ENCODE peak calls at places on chromosome X, in ten cellular contexts. M, P, R, Z, D, S, L, Q, V and H are unnamed samples.

GRCh38 chrX:8067754-8068469 is 103.2 kb downstream of the VCX2 start:
- DNase-seq in V (no peak), M (no peak), Z (no peak), P (no peak), D (no peak), S (no peak), R (no peak), Q (no peak), L (no peak), H (no peak)

GRCh38 chrX:49270249-49270921 is 792 bp downstream of the PPP1R3F start:
- DNase-seq in P (no peak), S (no peak), L (peak), Q (no peak), D (no peak), Z (no peak), V (peak), M (peak), R (no peak), H (no peak)

GRCh38 chrX:1262369-1262768 is 6.2 kb upstream of the CSF2RA start:
- DNase-seq in L (no peak), S (no peak), Q (no peak), P (no peak), R (no peak), M (no peak), V (no peak), D (no peak), Z (no peak), H (no peak)

GRCh38 chrX:9940397-9940796 is 26.8 kb upstream of the CLDN34 start:
- DNase-seq in D (no peak), M (no peak), V (no peak), P (no peak), Z (no peak), R (peak), L (no peak), Q (no peak), S (no peak), H (no peak)

GRCh38 chrX:139932901-139933796 is at the start of gene ATP11C:
- DNase-seq in Z (peak), V (peak), M (peak), L (peak), R (peak), S (peak), Q (peak), P (peak), D (peak), H (peak)

GRCh38 chrX:44828008-44828605 is 15.7 kb upstream of the DUSP21 start:
- DNase-seq in R (peak), Z (peak), M (no peak), S (no peak), L (no peak), Q (no peak), V (no peak), D (no peak), P (no peak), H (no peak)

GRCh38 chrX:11190745-11191510 is 79.8 kb downstream of the HCCS start:
- DNase-seq in D (peak), P (no peak), S (no peak), Z (no peak), L (no peak), V (no peak), R (no peak), M (no peak), Q (no peak), H (peak)

GRCh38 chrX:1894656-1895055 is 279.8 kb downstream of the ASMT start:
- DNase-seq in M (no peak), R (no peak), S (no peak), P (no peak), V (no peak), D (no peak), Q (no peak), Z (no peak), L (no peak), H (no peak)

GRCh38 chrX:146278381-146278780 is 460.8 kb downstream of the SLITRK2 start:
- DNase-seq in R (peak), L (no peak), P (no peak), Q (no peak), S (no peak), V (no peak), M (no peak), Z (no peak), D (no peak), H (no peak)

GRCh38 chrX:95058815-95059214 is 1384.8 kb downstream of the FAM133A start:
- DNase-seq in P (no peak), Q (no peak), S (no peak), M (no peak), Z (no peak), R (no peak), V (no peak), D (no peak), L (no peak), H (no peak)

GRCh38 chrX:133413218-133413925 is 1.9 kb downstream of the GPC4 start:
- DNase-seq in P (no peak), Z (no peak), L (peak), S (no peak), M (peak), V (no peak), D (no peak), Q (no peak), R (no peak), H (peak)

GRCh38 chrX:12269484-12269883 is 131.2 kb downstream of the FRMPD4 start:
- DNase-seq in Z (no peak), D (no peak), L (no peak), V (no peak), R (no peak), Q (no peak), M (no peak), P (no peak), S (no peak), H (no peak)

GRCh38 chrX:131854586-131854985 is 168.5 kb upstream of the STK26 start:
- DNase-seq in S (no peak), P (no peak), L (no peak), D (no peak), M (no peak), Z (no peak), V (no peak), R (peak), Q (no peak), H (no peak)

GRCh38 chrX:17496407-17496806 is 121.4 kb downstream of the NHS start:
- DNase-seq in V (no peak), L (no peak), Z (no peak), P (no peak), Q (no peak), D (peak), R (no peak), M (no peak), S (no peak), H (no peak)

GRCh38 chrX:4588056-4588455 is 874.6 kb upstream of the PRKX start:
- DNase-seq in Z (no peak), P (no peak), L (no peak), Q (no peak), V (no peak), S (no peak), M (no peak), R (no peak), D (no peak), H (no peak)

GRCh38 chrX:47497274-47497673 is 14.3 kb upstream of the ZNF41 start:
- DNase-seq in R (peak), Z (no peak), Q (no peak), V (no peak), S (no peak), P (no peak), D (no peak), L (peak), M (no peak), H (no peak)

GRCh38 chrX:45322820-45323219 is 122.1 kb upstream of the DIPK2B start:
- DNase-seq in L (no peak), R (no peak), Z (no peak), M (no peak), S (no peak), P (no peak), D (no peak), Q (no peak), V (no peak), H (no peak)

GRCh38 chrX:40866878-40867277 is 131.5 kb upstream of the MED14 start:
- DNase-seq in S (no peak), V (no peak), M (no peak), L (no peak), R (no peak), Q (no peak), P (no peak), Z (no peak), D (no peak), H (no peak)

GRCh38 chrX:87808576-87809243 is 291.1 kb downstream of the KLHL4 start:
- DNase-seq in V (no peak), L (no peak), Z (no peak), D (no peak), M (no peak), Q (no peak), R (no peak), S (no peak), P (no peak), H (no peak)

GRCh38 chrX:68895339-68896250 is 66.8 kb downstream of the EFNB1 start:
- DNase-seq in L (peak), Z (no peak), M (peak), R (peak), Q (peak), V (no peak), D (peak), S (peak), P (peak), H (peak)

GRCh38 chrX:27918799-27919198 is 62.5 kb downstream of the DCAF8L1 start:
- DNase-seq in D (no peak), M (no peak), Z (no peak), S (peak), Q (no peak), L (no peak), V (no peak), P (no peak), R (no peak), H (peak)

GRCh38 chrX:43861750-43862149 is 20.5 kb downstream of the MAOB start:
- DNase-seq in D (no peak), M (no peak), S (no peak), V (no peak), P (peak), Q (no peak), Z (no peak), R (no peak), L (no peak), H (no peak)

GRCh38 chrX:84865113-84865512 is 138.6 kb upstream of the APOOL start:
- DNase-seq in D (no peak), M (no peak), R (no peak), P (no peak), V (no peak), L (no peak), Z (no peak), S (no peak), Q (no peak), H (no peak)

GRCh38 chrX:120775959-120776358 is 99.7 kb downstream of the CT47B1 start:
- DNase-seq in Q (no peak), S (no peak), L (no peak), V (no peak), M (no peak), P (no peak), D (no peak), Z (no peak), R (no peak), H (no peak)

GRCh38 chrX:119870626-119871131 is 854 bp downstream of the RNF113A start:
- DNase-seq in L (peak), Z (no peak), V (no peak), P (peak), S (peak), Q (no peak), D (no peak), R (peak), M (no peak), H (peak)

GRCh38 chrX:95076449-95076848 is 1402.4 kb downstream of the FAM133A start:
- DNase-seq in D (no peak), Z (no peak), S (no peak), Q (no peak), R (peak), M (no peak), L (peak), V (no peak), P (peak), H (no peak)

GRCh38 chrX:112734250-112734649 is 54.5 kb upstream of the LHFPL1 start:
- DNase-seq in Z (no peak), M (no peak), D (no peak), S (no peak), R (no peak), V (no peak), P (no peak), L (no peak), Q (no peak), H (no peak)

GRCh38 chrX:21479695-21480280 is 105.6 kb downstream of the CNKSR2 start:
- DNase-seq in P (peak), L (peak), Q (no peak), M (no peak), R (peak), Z (peak), D (no peak), V (no peak), S (no peak), H (no peak)

GRCh38 chrX:47854474-47854873 is 17.8 kb downstream of the ZNF81 start:
- DNase-seq in M (peak), Q (no peak), S (no peak), L (peak), Z (no peak), P (no peak), R (peak), V (no peak), D (peak), H (peak)

GRCh38 chrX:122906726-122907125 is 277.4 kb upstream of the GRIA3 start:
- DNase-seq in M (no peak), R (no peak), L (no peak), P (no peak), S (no peak), V (no peak), Z (no peak), Q (no peak), D (no peak), H (no peak)

GRCh38 chrX:76796311-76796710 is 368.8 kb downstream of the MAGEE1 start:
- DNase-seq in L (no peak), R (no peak), V (no peak), D (no peak), M (no peak), P (no peak), Z (no peak), S (no peak), Q (no peak), H (no peak)

GRCh38 chrX:13404364-13404763 is 84.5 kb upstream of the ATXN3L start:
- DNase-seq in S (no peak), V (no peak), Q (no peak), Z (no peak), R (no peak), P (no peak), M (no peak), D (no peak), L (no peak), H (no peak)

GRCh38 chrX:74383611-74384010 is 37.7 kb upstream of the SLC16A2 start:
- DNase-seq in Z (peak), S (no peak), R (peak), P (peak), D (peak), V (no peak), Q (no peak), L (peak), M (peak), H (peak)

GRCh38 chrX:77342028-77342427 is 105.2 kb upstream of the FGF16 start:
- DNase-seq in Z (no peak), V (no peak), L (no peak), Q (no peak), P (no peak), D (no peak), S (no peak), M (no peak), R (no peak), H (no peak)

GRCh38 chrX:69505772-69506616 is 1.9 kb downstream of the NALF2 start:
- DNase-seq in Q (no peak), V (no peak), P (no peak), Z (no peak), M (no peak), S (no peak), L (no peak), D (no peak), R (no peak), H (no peak)

GRCh38 chrX:23931149-23931604 is 23.4 kb downstream of the CXorf58 start:
- DNase-seq in M (no peak), Q (no peak), L (no peak), D (no peak), Z (no peak), R (no peak), S (no peak), V (no peak), P (no peak), H (no peak)

GRCh38 chrX:17226736-17227135 is 148.3 kb upstream of the NHS start:
- DNase-seq in L (no peak), Z (no peak), Q (no peak), P (no peak), V (no peak), M (no peak), D (no peak), S (no peak), R (no peak), H (no peak)

GRCh38 chrX:18098704-18099103 is 122.0 kb downstream of the BEND2 start:
- DNase-seq in D (no peak), S (no peak), L (no peak), Q (no peak), Z (no peak), P (no peak), M (peak), V (no peak), R (no peak), H (no peak)

GRCh38 chrX:14913241-14913640 is 40.0 kb downstream of the MOSPD2 start:
- DNase-seq in Z (no peak), S (no peak), P (no peak), M (no peak), D (no peak), R (no peak), L (no peak), V (no peak), Q (no peak), H (no peak)

GRCh38 chrX:14916017-14916674 is 42.9 kb downstream of the MOSPD2 start:
- DNase-seq in V (no peak), R (no peak), M (no peak), Q (no peak), L (no peak), Z (no peak), S (no peak), D (no peak), P (no peak), H (no peak)

GRCh38 chrX:14920196-14920595 is 47.0 kb downstream of the MOSPD2 start:
- DNase-seq in Z (no peak), V (no peak), L (no peak), R (no peak), P (no peak), M (no peak), S (no peak), Q (no peak), D (no peak), H (no peak)

GRCh38 chrX:14919421-14919820 is 46.2 kb downstream of the MOSPD2 start:
- DNase-seq in S (no peak), Q (no peak), D (no peak), M (no peak), Z (no peak), P (no peak), R (no peak), V (no peak), L (no peak), H (no peak)

DNA sequence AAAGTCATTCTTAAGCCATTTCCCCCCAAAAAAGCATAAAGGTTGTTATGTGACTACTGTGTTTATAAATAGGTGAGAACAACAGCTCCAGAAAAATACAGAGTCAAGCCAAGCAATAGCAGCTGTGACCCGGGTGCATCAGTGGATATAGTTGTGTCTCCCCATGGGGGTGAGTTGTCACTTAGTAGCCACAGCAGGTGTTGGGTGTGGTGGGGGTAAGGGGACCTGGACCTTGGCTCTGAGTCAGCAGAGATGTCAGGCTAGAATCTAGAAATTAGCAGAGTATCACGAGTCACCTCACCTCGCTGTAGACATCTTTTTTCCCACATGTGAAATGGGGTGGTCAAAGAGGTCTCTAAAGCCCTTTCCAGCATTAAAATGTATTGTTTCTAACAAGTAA is 42.4 kb downstream of the MOSPD2 start:
- DNase-seq in D (no peak), S (no peak), M (no peak), P (no peak), V (no peak), Q (no peak), Z (no peak), L (no peak), R (no peak), H (no peak)
- TF ChIP-seq EP300 in D (no peak), S (no peak), M (no peak), P (no peak), V (no peak), Q (no peak), Z (no peak), L (no peak), R (no peak), H (no peak)

DNA sequence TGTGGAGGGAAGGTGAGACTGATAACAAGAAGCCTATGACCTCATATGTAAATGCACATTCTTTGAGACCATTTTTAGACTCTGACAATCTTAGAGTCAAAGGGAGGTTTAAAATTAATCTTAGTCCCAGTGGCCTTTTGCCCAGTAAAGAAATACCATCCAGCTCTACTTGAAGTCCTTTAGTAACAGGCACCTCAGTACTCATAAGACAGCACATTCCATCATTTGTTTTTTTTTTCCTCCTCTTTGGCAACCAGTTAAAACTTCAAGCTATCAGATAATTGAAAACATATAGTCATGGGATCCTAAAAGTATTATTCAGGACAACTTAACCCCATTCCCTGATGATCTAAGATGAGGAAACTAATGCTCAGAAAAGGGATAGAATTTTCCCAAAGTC is 4.6 kb downstream of the EDA2R start:
- DNase-seq in P (no peak), Q (no peak), L (no peak), R (no peak), D (no peak), S (no peak), V (no peak), Z (no peak), M (no peak), H (no peak)
- TF ChIP-seq EP300 in P (no peak), Q (no peak), L (no peak), R (no peak), D (no peak), S (no peak), V (no peak), Z (no peak), M (no peak), H (no peak)

DNA sequence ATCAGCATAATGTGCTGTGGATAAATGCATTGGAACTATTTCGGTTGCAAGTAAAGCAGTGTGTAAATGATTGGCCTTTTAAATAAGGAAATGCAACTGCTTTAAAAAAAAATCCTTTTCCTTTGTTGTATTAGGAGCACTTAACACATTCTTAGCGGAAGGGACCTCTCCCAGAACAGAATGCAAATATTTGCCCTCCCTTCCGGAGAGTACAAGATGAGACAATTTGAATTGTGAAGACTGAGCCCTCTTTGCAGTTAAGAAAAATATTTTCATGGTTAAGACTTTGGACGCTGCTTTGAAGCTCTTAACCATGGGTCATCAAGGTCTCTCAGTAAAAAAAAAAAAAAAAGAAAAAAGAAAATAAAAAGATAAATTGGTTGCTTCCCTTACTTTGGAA is 9.5 kb upstream of the NOX1 start:
- DNase-seq in R (no peak), M (no peak), Q (no peak), L (no peak), D (no peak), Z (no peak), V (no peak), P (peak), S (no peak), H (no peak)
- TF ChIP-seq EP300 in R (no peak), M (no peak), Q (no peak), L (no peak), D (no peak), Z (no peak), V (no peak), P (no peak), S (no peak), H (no peak)

DNA sequence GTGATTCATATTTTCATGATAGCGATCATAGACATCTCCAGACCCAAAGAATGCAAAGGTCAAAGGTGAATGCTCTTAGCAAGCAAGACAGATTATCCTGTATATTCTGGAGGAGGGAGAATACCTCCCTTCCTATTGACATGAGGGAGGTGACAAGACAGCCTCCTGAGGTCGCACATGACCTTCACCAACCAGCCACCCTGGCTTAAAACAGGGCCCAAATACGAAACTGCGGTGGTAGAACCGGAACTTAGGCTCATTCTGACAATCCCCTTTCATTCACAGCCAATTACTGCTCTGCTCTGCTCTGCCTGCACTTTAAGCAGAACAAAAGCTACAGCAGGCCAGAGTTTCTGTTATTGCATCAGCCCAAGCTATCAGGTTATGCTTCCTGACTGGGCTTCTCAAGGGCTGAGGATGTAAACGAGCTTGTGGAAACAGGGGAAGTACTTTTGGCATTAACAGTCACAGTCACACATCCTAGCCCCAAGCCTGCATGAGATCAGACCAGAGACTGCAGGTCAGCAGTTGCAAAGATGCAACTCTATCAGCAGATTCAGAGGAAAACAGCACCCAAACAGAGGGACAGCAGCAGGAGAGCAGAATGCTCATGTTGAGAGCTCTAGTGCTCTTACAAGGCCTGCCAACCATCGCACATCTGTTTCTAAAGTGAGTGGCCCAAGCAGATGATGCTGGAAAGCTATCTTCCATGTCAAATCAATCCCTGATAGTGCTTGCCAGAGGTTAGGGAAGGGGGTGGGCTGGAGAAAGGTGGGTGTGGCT is 51.2 kb upstream of the MAP3K15 start:
- DNase-seq in Q (no peak), L (peak), Z (no peak), V (no peak), M (no peak), R (no peak), S (peak), P (peak), D (no peak), H (peak)
- TF ChIP-seq EP300 in Q (no peak), L (peak), Z (no peak), V (no peak), M (no peak), R (peak), S (no peak), P (no peak), D (no peak), H (no peak)